ENCODE peak calls at places on chromosome 19, in five cellular contexts. K is HCT116, Z is K562, X is H1, G is GM12878. J is an unnamed sample.

GRCh38 chr19:21765151-21765550 is 2.2 kb downstream of the ZNF100 start:
- DNase-seq in G (no peak), Z (peak; percentile 12), X (no peak), K (peak; percentile 2), J (no peak)

GRCh38 chr19:8233370-8233769 is 24.2 kb downstream of the CERS4 start:
- DNase-seq in K (no peak), X (no peak), G (no peak), Z (no peak), J (no peak)

GRCh38 chr19:2477141-2477710 is 1.3 kb downstream of the GADD45B start:
- DNase-seq in Z (no peak), X (no peak), G (no peak), K (no peak), J (no peak)

GRCh38 chr19:39520541-39521204 is 5.7 kb downstream of the SELENOV start:
- DNase-seq in Z (no peak), X (no peak), G (no peak), K (no peak), J (no peak)

GRCh38 chr19:990119-990571 is 6.0 kb downstream of the WDR18 start:
- DNase-seq in Z (no peak), X (no peak), G (no peak), K (no peak), J (no peak)

GRCh38 chr19:18488838-18489626 is 32.8 kb downstream of the ELL start:
- DNase-seq in Z (peak; percentile 61), K (no peak), G (no peak), X (no peak), J (peak; percentile 52)

GRCh38 chr19:49739098-49739497 is 24.0 kb downstream of the TSKS start:
- DNase-seq in Z (no peak), G (no peak), K (no peak), X (no peak), J (no peak)

GRCh38 chr19:30228113-30228725 is 144.0 kb upstream of the ZNF536 start:
- DNase-seq in X (no peak), K (no peak), G (no peak), Z (no peak), J (no peak)

GRCh38 chr19:41542622-41543021 is 33.3 kb upstream of the CEACAM21 start:
- DNase-seq in G (no peak), X (no peak), K (no peak), Z (no peak), J (no peak)

GRCh38 chr19:39397360-39398296 is 6.5 kb downstream of the MED29 start:
- DNase-seq in X (no peak), Z (peak; percentile 79), G (no peak), K (peak; percentile 72), J (peak; percentile 58)

GRCh38 chr19:55678121-55678671 is 3.2 kb downstream of the EPN1 start:
- DNase-seq in G (peak; percentile 88), K (no peak), Z (no peak), X (no peak), J (no peak)

GRCh38 chr19:489418-490196 is 6.7 kb upstream of the MADCAM1 start:
- DNase-seq in X (no peak), G (no peak), Z (no peak), K (no peak), J (no peak)

GRCh38 chr19:19634516-19635312 is 6.7 kb upstream of the LPAR2 start:
- DNase-seq in Z (no peak), K (no peak), X (no peak), G (no peak), J (no peak)

GRCh38 chr19:42132030-42132628 is at the start of gene POU2F2:
- DNase-seq in X (no peak), K (no peak), G (peak; percentile 41), Z (peak; percentile 40), J (no peak)

GRCh38 chr19:52237197-52237596 is 32.2 kb upstream of the ZNF766 start:
- DNase-seq in K (no peak), Z (no peak), G (no peak), X (no peak), J (no peak)

GRCh38 chr19:29188289-29188688 is 24.7 kb downstream of the UQCRFS1 start:
- DNase-seq in Z (no peak), K (no peak), G (no peak), X (no peak), J (no peak)

GRCh38 chr19:1042689-1043511 is 3.0 kb downstream of the ABCA7 start:
- DNase-seq in K (no peak), X (no peak), Z (no peak), G (no peak), J (no peak)

GRCh38 chr19:50328257-50329145 is 676 bp downstream of the KCNC3 start:
- DNase-seq in Z (peak; percentile 35), G (no peak), K (no peak), X (no peak), J (no peak)

GRCh38 chr19:30525383-30525782 is 153.2 kb downstream of the ZNF536 start:
- DNase-seq in K (no peak), X (no peak), G (no peak), Z (no peak), J (no peak)

GRCh38 chr19:11180346-11180745 is 17.0 kb downstream of the KANK2 start:
- DNase-seq in Z (no peak), X (no peak), K (no peak), G (no peak), J (no peak)

GRCh38 chr19:51733742-51734522 is 10.1 kb upstream of the HAS1 start:
- DNase-seq in G (no peak), Z (no peak), K (no peak), X (no peak), J (no peak)

GRCh38 chr19:30371960-30372824 is at the start of gene ZNF536:
- DNase-seq in G (no peak), Z (no peak), X (no peak), K (no peak), J (no peak)

GRCh38 chr19:44684892-44685847 is 13.8 kb upstream of the CEACAM16 start:
- DNase-seq in Z (peak; percentile 24), K (peak; percentile 95), G (no peak), X (no peak), J (no peak)

GRCh38 chr19:44455100-44455499 is 6.8 kb upstream of the ZNF229 start:
- DNase-seq in G (no peak), K (no peak), X (no peak), Z (no peak), J (no peak)

GRCh38 chr19:35352448-35353304 is 5.0 kb downstream of the FFAR1 start:
- DNase-seq in G (peak; percentile 73), Z (peak; percentile 76), X (peak; percentile 33), K (peak; percentile 59), J (peak; percentile 75)

GRCh38 chr19:18798384-18799352 is 7.6 kb upstream of the COMP start:
- DNase-seq in X (no peak), K (no peak), Z (peak; percentile 43), G (no peak), J (no peak)

DNA sequence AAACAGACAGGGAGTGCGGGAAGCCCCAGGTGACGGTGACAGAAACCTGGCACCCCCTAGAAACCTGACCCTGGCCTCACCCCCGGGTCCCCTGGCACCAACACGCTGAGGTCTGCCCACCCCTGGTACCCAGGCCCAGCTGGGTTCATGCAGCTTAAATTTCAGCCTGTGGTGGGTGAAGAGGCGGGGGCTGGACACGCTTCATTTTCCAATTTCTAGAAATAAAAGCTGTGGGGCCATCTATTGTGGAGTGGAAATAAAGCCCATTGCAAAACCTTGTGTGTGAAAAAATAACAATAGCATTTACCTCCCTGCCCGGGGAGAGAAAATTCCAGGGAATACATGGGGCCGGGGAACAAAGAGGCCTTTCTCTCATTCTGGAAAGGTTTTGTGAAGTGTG is 7.5 kb upstream of the FUT5 start:
- DNase-seq in G (no peak), Z (no peak), K (no peak), X (no peak), J (no peak)
- TF ChIP-seq JUND in G (no peak), Z (no peak), K (no peak), X (no peak), J (no peak)

GRCh38 chr19:10088949-10089554 is 2.9 kb downstream of the SHFL start:
- DNase-seq in K (no peak), X (no peak), Z (peak; percentile 6), G (no peak), J (no peak)
- TF ChIP-seq JUND in K (no peak), X (no peak), Z (no peak), G (no peak), J (no peak)

DNA sequence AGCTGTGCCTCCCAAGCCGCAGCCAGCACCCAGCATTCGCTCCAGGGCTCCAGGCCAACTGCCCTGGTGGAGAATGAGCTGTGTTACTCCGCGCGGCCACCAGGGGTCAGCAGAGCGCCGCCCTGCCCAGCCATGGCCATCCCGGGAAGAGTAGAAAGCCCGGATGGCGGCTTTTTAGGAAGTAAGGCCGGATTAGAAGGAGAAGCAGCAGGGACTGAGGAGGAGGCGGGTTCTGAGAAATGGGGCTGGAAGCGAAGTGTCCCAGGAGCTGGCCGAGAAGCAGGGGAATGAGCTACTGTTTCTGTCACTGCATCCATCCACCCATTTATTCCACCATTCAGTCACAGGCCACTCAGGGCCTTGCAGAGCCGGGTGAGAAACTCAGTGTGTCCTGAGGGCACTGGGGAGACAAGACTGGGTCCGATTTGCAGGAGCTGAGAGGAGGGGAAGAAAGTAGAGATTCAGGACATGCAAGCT is 6.6 kb upstream of the NPAS1 start:
- DNase-seq in G (no peak), X (peak; percentile 49), Z (peak; percentile 87), K (peak; percentile 40), J (peak; percentile 78)
- TF ChIP-seq JUND in G (no peak), X (peak; percentile 35), Z (peak; percentile 37), K (no peak), J (no peak)

DNA sequence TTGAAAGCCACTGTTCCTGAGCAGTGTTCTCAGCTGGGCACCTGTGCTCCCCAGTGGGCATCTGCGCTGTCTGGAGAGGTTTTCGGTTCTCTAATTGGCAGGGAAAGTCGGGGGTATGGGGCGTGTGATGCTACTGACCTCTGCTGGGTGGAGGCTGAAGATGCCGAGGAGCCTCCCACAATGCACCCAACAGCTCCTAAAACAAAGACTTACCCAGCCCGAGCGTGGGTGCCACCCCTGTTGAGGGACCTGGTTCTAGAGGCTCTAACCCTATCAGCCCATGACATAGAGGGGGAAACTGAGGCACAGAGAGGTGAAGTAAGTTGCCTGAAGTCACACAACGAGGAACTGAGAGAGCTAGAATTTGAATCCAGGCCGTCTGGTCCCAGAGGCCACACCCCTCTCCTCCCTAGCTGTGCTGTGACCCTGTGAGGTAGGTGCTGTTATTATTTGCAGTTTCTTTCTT is 2.3 kb downstream of the SPACA4 start:
- DNase-seq in X (no peak), G (no peak), Z (peak; percentile 73), K (peak; percentile 66), J (peak; percentile 75)
- TF ChIP-seq JUND in X (no peak), G (no peak), Z (no peak), K (no peak), J (no peak)

GRCh38 chr19:33227242-33227650 is 1.6 kb upstream of the SLC7A10 start:
- DNase-seq in G (no peak), Z (no peak), X (no peak), K (no peak), J (no peak)
- TF ChIP-seq JUND in G (no peak), Z (no peak), X (no peak), K (no peak), J (no peak)

J was measured in T47D.